ENCODE peak calls at places on chromosomes 6 and 20, in six cellular contexts. E is heart left ventricle, F is PC-3, D is ovary, G is GM23248, Z is heart right ventricle. X is an unnamed sample.

GRCh38 chr6:90584636-90585255 is 2.1 kb downstream of the MAP3K7 start:
- DNase-seq in Z (no peak), F (no peak), D (no peak), G (peak; percentile 62), E (no peak), X (no peak)

GRCh38 chr6:129186988-129187387 is 304.1 kb downstream of the LAMA2 start:
- DNase-seq in G (peak; percentile 92), F (peak; percentile 87), Z (no peak), E (no peak), D (no peak), X (no peak)

GRCh38 chr20:33672426-33673114 is 1.7 kb downstream of the NECAB3 start:
- DNase-seq in G (peak; percentile 44), D (no peak), F (no peak), Z (no peak), E (no peak), X (no peak)

GRCh38 chr6:157613011-157613522 is 210.0 kb upstream of the SNX9 start:
- DNase-seq in G (peak; percentile 97), E (no peak), F (peak; percentile 86), Z (no peak), D (no peak), X (no peak)

GRCh38 chr6:92588126-92588525 is 831.2 kb downstream of the EPHA7 start:
- DNase-seq in Z (no peak), D (no peak), F (peak; percentile 3), G (no peak), E (no peak), X (no peak)

GRCh38 chr20:25623225-25623735 is 534 bp downstream of the NANP start:
- DNase-seq in G (peak; percentile 74), F (peak; percentile 32), Z (peak; percentile 22), E (peak; percentile 42), D (peak; percentile 67), X (peak; percentile 65)

GRCh38 chr20:38790210-38791053 is 15.1 kb upstream of the PPP1R16B start:
- DNase-seq in G (peak; percentile 54), Z (no peak), F (peak; percentile 69), D (no peak), E (no peak), X (no peak)

GRCh38 chr6:105691971-105692370 is 289.1 kb upstream of the PREP start:
- DNase-seq in G (no peak), F (no peak), E (no peak), Z (no peak), D (no peak), X (no peak)

GRCh38 chr6:93088675-93089575 is 330.4 kb downstream of the EPHA7 start:
- DNase-seq in F (peak; percentile 1), Z (no peak), D (no peak), E (no peak), G (no peak), X (no peak)

GRCh38 chr6:80769101-80769500 is 662.6 kb downstream of the BCKDHB start:
- DNase-seq in D (no peak), Z (no peak), E (no peak), F (peak; percentile 1), G (peak; percentile 44), X (no peak)

GRCh38 chr6:23454090-23454998 is 671.7 kb upstream of the NRSN1 start:
- DNase-seq in F (peak; percentile 86), D (no peak), E (no peak), Z (no peak), G (peak; percentile 16), X (no peak)

GRCh38 chr6:13420269-13420668 is 67.1 kb downstream of the GFOD1 start:
- DNase-seq in D (no peak), F (no peak), G (no peak), Z (no peak), E (no peak), X (no peak)

GRCh38 chr6:148629197-148629909 is 117.5 kb upstream of the UST start:
- DNase-seq in G (peak; percentile 78), D (peak; percentile 53), Z (no peak), E (no peak), F (no peak), X (no peak)

GRCh38 chr6:150740453-150740852 is 125.0 kb upstream of the MTHFD1L start:
- DNase-seq in F (no peak), D (no peak), G (no peak), E (no peak), Z (no peak), X (no peak)

GRCh38 chr20:49568491-49569151 is 684 bp upstream of the PTGIS start:
- DNase-seq in Z (no peak), F (no peak), E (no peak), G (peak; percentile 29), D (peak; percentile 66), X (no peak)

GRCh38 chr6:166318227-166318626 is 10.0 kb upstream of the PRR18 start:
- DNase-seq in Z (no peak), F (no peak), E (no peak), D (no peak), G (no peak), X (no peak)

GRCh38 chr6:137493218-137494038 is 766 bp downstream of the OLIG3 start:
- DNase-seq in F (no peak), E (no peak), D (no peak), G (no peak), Z (no peak), X (no peak)
- H3K4me3 ChIP-seq in F (no peak overlapping the region), E (no peak overlapping the region), D (no peak overlapping the region), G (no peak overlapping the region), Z (peak overlapping the region; percentile 5), X (no peak overlapping the region)

GRCh38 chr20:17863577-17864292 is 104.9 kb downstream of the SNX5 start:
- DNase-seq in E (peak; percentile 56), F (no peak), G (peak; percentile 17), Z (no peak), D (peak; percentile 67), X (no peak)
- H3K4me1 ChIP-seq in E (peaks cover 35% of the 10 kb centered on the region), F (no peaks in the 10 kb centered on the region), G (peaks cover 4% of the 10 kb centered on the region), Z (peaks cover 43% of the 10 kb centered on the region), D (peaks cover 6% of the 10 kb centered on the region), X (no peaks in the 10 kb centered on the region)

GRCh38 chr20:539236-539635 is 4.4 kb downstream of the CSNK2A1 start:
- DNase-seq in F (no peak), E (no peak), G (no peak), Z (no peak), D (no peak), X (no peak)

GRCh38 chr20:539848-540247 is 3.7 kb downstream of the CSNK2A1 start:
- DNase-seq in E (no peak), D (no peak), Z (no peak), G (peak; percentile 87), F (peak; percentile 49), X (no peak)

GRCh38 chr20:537983-538382 is 5.6 kb downstream of the CSNK2A1 start:
- DNase-seq in E (no peak), D (no peak), G (no peak), Z (no peak), F (no peak), X (no peak)

GRCh38 chr20:535958-536357 is 7.6 kb downstream of the CSNK2A1 start:
- DNase-seq in G (no peak), E (no peak), Z (no peak), D (no peak), F (no peak), X (no peak)

GRCh38 chr20:536426-537012 is 7.1 kb downstream of the CSNK2A1 start:
- DNase-seq in Z (no peak), F (no peak), G (no peak), E (no peak), D (no peak), X (no peak)
- H3K4me3 ChIP-seq in Z (no peak overlapping the region), F (no peak overlapping the region), G (no peak overlapping the region), E (no peak overlapping the region), D (no peak overlapping the region), X (no peak overlapping the region)

DNA sequence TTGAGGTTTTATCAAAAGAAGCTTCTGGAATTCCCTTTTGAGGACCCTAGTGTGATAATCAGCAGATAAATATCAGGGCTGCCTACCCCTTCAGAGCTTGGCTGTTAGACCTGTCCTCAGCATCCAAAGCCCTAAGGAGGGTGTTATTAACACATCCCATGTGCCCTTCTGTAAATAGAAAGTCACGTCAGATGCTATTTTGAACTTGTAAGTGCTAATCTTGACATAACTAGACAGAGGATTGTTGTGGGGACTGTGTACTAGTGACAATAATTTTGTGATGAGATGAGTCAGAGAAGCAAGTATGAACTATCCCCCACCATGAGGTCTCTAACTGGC is 4.9 kb upstream of the LAMA4 start:
- DNase-seq in G (no peak), Z (peak; percentile 52), E (no peak), F (no peak), D (no peak), X (no peak)
- H3K4me1 ChIP-seq in G (peaks cover 8% of the 10 kb centered on the region), Z (peaks cover 39% of the 10 kb centered on the region), E (peaks cover 18% of the 10 kb centered on the region), F (peaks cover 7% of the 10 kb centered on the region), D (no peaks in the 10 kb centered on the region), X (peaks cover 10% of the 10 kb centered on the region)

GRCh38 chr20:61217848-61218247 is 34.2 kb upstream of the CDH4 start:
- DNase-seq in G (no peak), E (no peak), Z (no peak), F (no peak), D (no peak), X (no peak)

GRCh38 chr20:61218886-61219480 is 33.1 kb upstream of the CDH4 start:
- DNase-seq in E (no peak), Z (no peak), G (peak; percentile 63), F (no peak), D (no peak), X (no peak)

GRCh38 chr20:61223121-61223520 is 28.9 kb upstream of the CDH4 start:
- DNase-seq in D (no peak), Z (no peak), G (no peak), F (no peak), E (no peak), X (no peak)

GRCh38 chr20:61222699-61223098 is 29.4 kb upstream of the CDH4 start:
- DNase-seq in F (no peak), D (no peak), G (no peak), Z (no peak), E (no peak), X (no peak)

DNA sequence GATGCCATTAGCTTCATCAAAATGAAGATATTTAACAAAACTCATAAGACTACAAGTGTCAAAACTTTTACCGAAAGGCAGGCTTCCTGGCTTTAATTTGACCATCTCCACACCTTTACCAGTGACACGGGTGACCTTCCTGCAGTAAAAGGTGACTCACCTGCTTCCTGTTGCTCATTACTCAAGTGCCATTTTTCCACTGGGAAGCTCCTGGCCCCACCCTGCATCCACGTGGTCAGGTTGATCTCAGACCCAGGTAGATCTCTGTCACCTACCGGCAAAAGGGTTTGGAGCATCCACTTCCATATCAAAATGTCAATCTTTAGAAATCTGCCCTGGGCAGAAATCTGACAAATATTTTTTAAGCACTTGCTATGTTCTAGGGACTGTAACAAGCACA is 31.9 kb upstream of the CDH4 start:
- DNase-seq in E (no peak), Z (no peak), D (no peak), G (no peak), F (no peak), X (no peak)
- H3K4me3 ChIP-seq in E (no peak overlapping the region), Z (no peak overlapping the region), D (no peak overlapping the region), G (no peak overlapping the region), F (no peak overlapping the region), X (no peak overlapping the region)